ENCODE peak calls at places on chromosomes 2 and 18, in eight cellular contexts. P, A, M, D, Z, T, G and W are unnamed samples.

GRCh38 chr2:85445316-85446295 is 27.1 kb downstream of the SH2D6 start:
- DNase-seq in A (no peak), Z (no peak), D (no peak), M (peak), P (peak), T (no peak), G (peak), W (peak)

GRCh38 chr2:154908312-154908711 is 209.8 kb downstream of the KCNJ3 start:
- DNase-seq in P (no peak), T (no peak), A (no peak), M (no peak), G (no peak), Z (no peak), D (no peak), W (no peak)

GRCh38 chr18:50188652-50189051 is 6.3 kb downstream of the MYO5B start:
- DNase-seq in M (no peak), A (no peak), P (no peak), G (no peak), D (no peak), T (no peak), Z (no peak), W (no peak)

GRCh38 chr2:126795661-126796060 is 103.0 kb upstream of the TEX51 start:
- DNase-seq in D (no peak), Z (no peak), G (no peak), P (no peak), M (no peak), A (no peak), T (no peak), W (no peak)

GRCh38 chr18:70337139-70337972 is 48.5 kb downstream of the SOCS6 start:
- DNase-seq in A (peak), T (peak), D (peak), G (peak), Z (peak), M (peak), P (peak), W (peak)

GRCh38 chr18:58862851-58863538 is 1.7 kb upstream of the ZNF532 start:
- DNase-seq in P (peak), D (peak), M (peak), G (peak), A (peak), Z (peak), T (peak), W (peak)

GRCh38 chr2:149799296-149799695 is 211.7 kb upstream of the MMADHC start:
- DNase-seq in T (peak), M (peak), Z (peak), G (peak), D (peak), P (peak), A (peak), W (no peak)

GRCh38 chr2:156675896-156676295 is 239.7 kb downstream of the GPD2 start:
- DNase-seq in G (no peak), M (no peak), A (no peak), Z (no peak), P (no peak), D (no peak), T (no peak), W (no peak)

GRCh38 chr18:67515987-67516431 is 511 bp downstream of the DSEL start:
- DNase-seq in T (peak), D (peak), G (peak), M (peak), A (no peak), P (peak), Z (peak), W (peak)

GRCh38 chr2:238370482-238371372 is 50.4 kb downstream of the TRAF3IP1 start:
- DNase-seq in M (peak), G (peak), A (peak), Z (peak), D (peak), P (peak), T (peak), W (no peak)

GRCh38 chr2:177658309-177658708 is 265.7 kb downstream of the AGPS start:
- DNase-seq in A (no peak), M (no peak), G (no peak), D (no peak), T (no peak), Z (no peak), P (no peak), W (no peak)

GRCh38 chr2:126368778-126369177 is 287.2 kb upstream of the GYPC start:
- DNase-seq in D (no peak), T (no peak), M (no peak), P (no peak), A (no peak), G (no peak), Z (no peak), W (no peak)

GRCh38 chr18:47246027-47246971 is 5.2 kb downstream of the SKOR2 start:
- DNase-seq in T (no peak), G (no peak), A (no peak), M (no peak), D (no peak), Z (peak), P (no peak), W (no peak)
- TF ChIP-seq EZH2 in T (peak), G (no peak), A (no peak), M (peak), D (peak), Z (peak), P (peak), W (no peak)

DNA sequence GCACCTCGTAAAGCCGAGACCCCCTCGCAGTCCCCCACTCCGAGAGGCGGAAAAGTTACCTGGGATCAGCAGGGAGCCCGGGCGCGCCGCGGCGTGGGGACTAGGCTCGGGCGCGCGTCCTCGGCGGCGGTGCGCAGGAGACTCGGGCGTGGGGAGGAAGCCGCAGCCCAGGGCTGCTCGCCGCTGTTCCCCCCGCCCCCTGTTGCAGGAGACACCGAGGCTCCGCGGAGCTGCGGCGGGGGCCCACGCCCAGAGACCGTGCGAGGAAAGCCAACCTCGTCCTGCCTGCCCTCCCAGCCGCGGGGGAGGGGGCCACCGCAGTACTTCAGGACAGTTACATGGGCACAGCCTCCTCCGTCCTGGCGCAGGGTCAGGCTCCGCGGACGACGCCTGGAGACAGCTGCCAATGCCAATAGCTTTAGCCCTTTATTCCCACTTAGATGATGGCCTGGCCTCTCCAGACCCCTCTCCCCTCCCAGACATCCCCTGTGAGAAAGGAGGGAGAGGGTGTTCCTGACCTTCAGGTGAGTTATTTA is at the start of gene EPB41L3:
- DNase-seq in A (no peak), T (no peak), G (peak), D (peak), P (peak), Z (peak), M (peak), W (no peak)
- TF ChIP-seq EZH2 in A (no peak), T (no peak), G (no peak), D (no peak), P (no peak), Z (peak), M (no peak), W (no peak)

DNA sequence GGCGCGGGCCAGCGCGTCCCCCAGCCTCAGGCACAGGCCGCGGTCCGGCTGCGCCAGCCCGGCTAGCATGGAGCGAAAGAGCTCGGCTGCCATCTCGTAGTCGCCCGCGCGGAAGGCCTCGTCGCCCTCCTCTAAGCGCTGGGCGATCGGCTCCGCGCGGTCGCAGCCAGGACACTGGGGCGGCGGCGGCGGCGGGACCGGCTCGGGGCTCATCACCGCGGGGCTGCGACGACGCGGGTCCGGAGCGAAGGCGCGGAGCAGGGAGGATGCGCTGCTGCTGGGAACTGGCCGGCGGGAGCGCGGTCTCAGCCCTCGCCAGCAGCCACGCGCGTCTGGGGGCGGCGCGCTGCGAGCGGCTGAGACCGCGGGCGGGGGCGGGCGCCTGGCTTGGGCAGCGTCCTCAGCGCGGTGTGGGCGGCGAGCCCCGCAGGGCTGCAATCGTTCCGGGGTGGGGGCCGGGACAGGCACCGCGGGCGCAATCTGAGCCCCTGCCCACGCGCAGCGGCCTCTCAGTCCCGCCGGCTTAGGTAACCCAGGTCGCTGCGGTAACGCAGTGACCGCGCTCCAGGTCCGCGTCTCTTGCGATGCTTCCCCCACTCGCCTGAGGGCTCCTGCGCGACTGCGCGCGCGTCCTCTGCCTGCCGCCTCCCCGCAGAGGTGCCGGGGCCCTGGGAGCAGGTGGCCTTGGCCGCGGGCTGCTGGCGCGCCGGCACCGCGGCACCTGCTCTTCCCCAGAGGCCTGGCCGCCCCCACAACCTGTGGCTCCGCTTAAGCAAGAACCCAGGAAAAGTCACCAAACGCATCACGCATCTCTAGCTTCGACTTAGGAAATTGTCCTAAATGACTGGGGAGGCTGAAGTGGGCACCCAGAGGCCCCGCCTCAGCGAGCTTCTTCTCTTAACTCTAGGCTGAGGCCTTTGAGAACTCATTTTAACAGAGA is at the start of gene LONRF2:
- DNase-seq in P (peak), T (no peak), M (peak), D (no peak), Z (peak), G (peak), A (no peak), W (no peak)
- TF ChIP-seq EZH2 in P (peak), T (peak), M (peak), D (peak), Z (peak), G (peak), A (no peak), W (no peak)

GRCh38 chr2:6866982-6867381 is 1.3 kb upstream of the CMPK2 start:
- DNase-seq in Z (no peak), G (no peak), A (no peak), M (no peak), D (no peak), P (no peak), T (no peak), W (no peak)

GRCh38 chr2:6864938-6865345 is 765 bp downstream of the CMPK2 start:
- DNase-seq in T (no peak), Z (peak), A (no peak), G (no peak), D (no peak), P (no peak), M (no peak), W (no peak)

GRCh38 chr2:6864251-6864758 is 1.4 kb downstream of the CMPK2 start:
- DNase-seq in T (no peak), A (no peak), Z (no peak), M (no peak), P (no peak), G (no peak), D (no peak), W (no peak)

GRCh38 chr2:6866239-6866745 is 585 bp upstream of the CMPK2 start:
- DNase-seq in D (peak), P (peak), Z (peak), M (peak), G (peak), T (peak), A (peak), W (no peak)

GRCh38 chr2:6865346-6866238 is at the start of gene CMPK2:
- DNase-seq in A (no peak), P (peak), T (peak), M (peak), G (peak), Z (peak), D (peak), W (no peak)
- TF ChIP-seq EZH2 in A (no peak), P (no peak), T (no peak), M (no peak), G (peak), Z (peak), D (peak), W (no peak)

GRCh38 chr18:9705183-9705864 is 2.8 kb upstream of the RAB31 start:
- DNase-seq in M (peak), A (no peak), P (peak), Z (no peak), T (no peak), D (peak), G (peak), W (no peak)

GRCh38 chr18:9706081-9706935 is 1.8 kb upstream of the RAB31 start:
- DNase-seq in T (no peak), P (no peak), M (peak), D (no peak), Z (no peak), A (no peak), G (no peak), W (no peak)

GRCh38 chr18:9708882-9709877 is 1.1 kb downstream of the RAB31 start:
- DNase-seq in G (no peak), T (no peak), A (no peak), P (peak), M (peak), Z (peak), D (peak), W (peak)

GRCh38 chr18:9708057-9708881 is at the start of gene RAB31:
- DNase-seq in Z (peak), A (no peak), T (peak), D (peak), G (peak), M (peak), P (peak), W (no peak)

DNA sequence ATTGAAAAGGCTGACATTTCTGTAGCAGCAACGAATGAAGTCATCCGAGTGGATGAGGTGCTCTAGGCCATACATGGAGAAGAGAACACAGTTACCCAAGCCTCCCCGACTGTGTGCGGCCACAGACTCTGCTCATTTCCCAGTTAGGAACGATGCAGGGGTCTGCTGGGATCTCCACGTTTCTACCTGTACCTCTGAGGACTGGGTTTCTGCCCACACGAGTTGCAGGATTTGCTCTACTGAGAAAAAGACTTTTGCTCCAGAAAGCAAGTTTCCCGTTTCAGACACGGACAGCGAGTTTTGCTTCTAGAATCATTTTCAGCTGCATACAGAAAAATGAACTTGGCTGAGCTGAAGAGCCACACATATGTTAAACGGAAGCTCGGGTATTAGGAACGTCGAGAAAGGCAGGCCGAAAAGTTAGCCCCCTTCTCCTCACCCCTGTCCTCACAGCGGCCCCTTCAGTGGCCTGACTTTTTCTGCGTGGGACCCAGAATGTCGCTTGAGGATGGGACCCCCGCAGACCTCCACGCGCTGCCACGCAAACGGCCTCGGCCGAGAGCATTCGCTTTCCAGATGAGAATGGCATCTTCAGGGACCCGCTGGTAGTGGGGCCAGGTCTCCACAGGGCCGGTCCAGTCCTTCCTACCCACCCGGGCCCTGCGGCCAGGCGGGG is 582 bp upstream of the RAB31 start:
- DNase-seq in M (peak), A (no peak), P (peak), G (no peak), T (no peak), Z (no peak), D (peak), W (no peak)
- TF ChIP-seq EZH2 in M (no peak), A (no peak), P (no peak), G (no peak), T (no peak), Z (no peak), D (no peak), W (no peak)

GRCh38 chr2:43225788-43226557 is 433 bp downstream of the ZFP36L2 start:
- DNase-seq in A (no peak), M (peak), G (peak), Z (peak), D (peak), P (peak), T (peak), W (no peak)
- TF ChIP-seq EZH2 in A (no peak), M (no peak), G (no peak), Z (peak), D (no peak), P (no peak), T (no peak), W (no peak)

GRCh38 chr2:72915076-72915906 is 2.0 kb upstream of the EMX1 start:
- DNase-seq in D (no peak), A (no peak), G (no peak), P (no peak), Z (peak), T (no peak), M (no peak), W (no peak)
- TF ChIP-seq EZH2 in D (no peak), A (no peak), G (peak), P (peak), Z (peak), T (peak), M (peak), W (peak)

DNA sequence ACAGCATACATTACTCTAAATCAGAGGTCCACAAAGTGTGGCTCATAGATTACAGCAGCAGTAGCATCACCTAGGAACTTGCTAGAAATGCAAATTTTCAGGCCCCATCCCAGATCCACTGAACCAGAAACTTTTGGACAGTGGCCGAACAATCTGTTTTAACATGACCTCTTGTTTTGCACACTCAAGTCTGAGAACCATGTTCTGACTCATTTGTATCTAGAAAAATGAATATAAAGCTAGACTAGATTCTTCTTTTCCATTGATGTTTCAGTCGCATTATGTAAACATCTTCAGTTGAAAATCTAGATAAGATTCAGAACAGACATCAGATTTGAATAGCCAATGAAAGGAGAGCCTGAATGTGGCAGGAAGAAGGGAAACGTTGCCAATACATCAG is 608.8 kb downstream of the LRP1B start:
- DNase-seq in T (no peak), Z (no peak), G (peak), D (no peak), A (no peak), P (peak), M (no peak), W (no peak)
- TF ChIP-seq EZH2 in T (no peak), Z (no peak), G (no peak), D (no peak), A (no peak), P (no peak), M (no peak), W (no peak)

DNA sequence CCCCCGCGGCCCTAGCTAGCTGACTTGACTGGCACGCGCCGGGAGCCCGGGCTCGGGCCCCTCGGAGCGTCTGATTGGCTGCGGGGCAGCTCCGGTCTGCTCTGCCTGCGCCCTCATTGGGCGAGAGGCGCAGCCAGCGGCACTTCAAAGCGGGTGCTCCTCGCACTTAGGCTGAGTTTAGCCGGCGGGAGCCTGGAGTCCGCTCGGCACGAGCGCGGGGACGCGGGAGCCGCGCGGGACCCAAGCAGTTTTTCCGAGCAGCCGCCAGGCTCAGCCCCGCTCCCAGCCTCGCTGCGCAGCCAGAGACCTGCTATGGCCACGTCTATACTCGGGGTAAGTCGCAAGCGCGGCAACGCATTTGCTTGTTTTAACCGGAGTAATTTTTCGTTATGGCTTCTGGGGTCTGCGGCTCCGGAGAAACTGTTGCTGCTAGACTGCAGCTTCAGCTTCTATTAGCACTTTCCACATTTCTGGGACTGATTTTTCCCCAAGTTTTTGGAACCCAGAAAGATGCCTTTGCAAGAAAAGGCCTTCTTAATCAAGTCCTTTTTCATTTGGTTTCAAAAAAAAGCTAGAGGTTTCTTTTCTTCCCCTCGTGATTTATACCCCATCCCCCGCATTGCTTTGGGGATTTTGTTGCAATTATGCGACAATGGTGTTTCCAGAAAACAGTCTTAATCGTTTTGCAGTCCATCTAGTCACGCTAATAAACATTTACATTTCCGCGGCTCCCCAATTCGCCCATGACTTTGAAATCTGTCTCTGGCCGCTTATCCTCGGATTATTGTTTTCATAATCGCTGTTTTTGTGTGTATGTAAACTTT is at the start of gene SP9:
- DNase-seq in Z (peak), G (peak), A (no peak), D (peak), P (peak), M (peak), T (no peak), W (no peak)
- TF ChIP-seq EZH2 in Z (no peak), G (peak), A (no peak), D (no peak), P (peak), M (peak), T (peak), W (no peak)